ENCODE peak calls at places on chromosomes 3 and 15, in seven cellular contexts. One of them, this sample, is unnamed.

GRCh38 chr3:126307083-126307482 is 50.1 kb downstream of the KLF15 start:
- DNase-seq in K562: no peak
- DNase-seq in HepG2: no peak
- DNase-seq in GM12878: no peak
- DNase-seq in HCT116: no peak
- DNase-seq in SK-N-SH: no peak
- DNase-seq in H1: no peak
- DNase-seq in this sample: no peak

GRCh38 chr3:55416381-55416821 is 70.7 kb downstream of the WNT5A start:
- DNase-seq in GM12878: no peak
- DNase-seq in H1: no peak
- DNase-seq in HCT116: no peak
- DNase-seq in SK-N-SH: peak; percentile 4
- DNase-seq in K562: no peak
- DNase-seq in HepG2: no peak
- DNase-seq in this sample: no peak

GRCh38 chr3:13401149-13401548 is 19.0 kb downstream of the NUP210 start:
- DNase-seq in HepG2: no peak
- DNase-seq in K562: no peak
- DNase-seq in SK-N-SH: no peak
- DNase-seq in GM12878: no peak
- DNase-seq in HCT116: no peak
- DNase-seq in H1: no peak
- DNase-seq in this sample: no peak

GRCh38 chr3:21665444-21665843 is 85.6 kb downstream of the ZNF385D start:
- DNase-seq in HCT116: no peak
- DNase-seq in GM12878: no peak
- DNase-seq in SK-N-SH: no peak
- DNase-seq in HepG2: no peak
- DNase-seq in K562: no peak
- DNase-seq in H1: no peak
- DNase-seq in this sample: no peak

GRCh38 chr15:95495033-95495541 is 835.4 kb upstream of the NR2F2 start:
- DNase-seq in H1: no peak
- DNase-seq in SK-N-SH: no peak
- DNase-seq in HCT116: no peak
- DNase-seq in HepG2: no peak
- DNase-seq in K562: no peak
- DNase-seq in GM12878: no peak
- DNase-seq in this sample: no peak

GRCh38 chr3:16182183-16182582 is 7.7 kb downstream of the GALNT15 start:
- DNase-seq in HCT116: no peak
- DNase-seq in SK-N-SH: no peak
- DNase-seq in K562: no peak
- DNase-seq in HepG2: no peak
- DNase-seq in H1: no peak
- DNase-seq in GM12878: no peak
- DNase-seq in this sample: no peak

GRCh38 chr3:17830786-17831185 is 88.4 kb upstream of the TBC1D5 start:
- DNase-seq in GM12878: no peak
- DNase-seq in K562: no peak
- DNase-seq in H1: no peak
- DNase-seq in SK-N-SH: no peak
- DNase-seq in HCT116: no peak
- DNase-seq in HepG2: no peak
- DNase-seq in this sample: no peak

GRCh38 chr3:31448882-31449243 is 83.9 kb upstream of the STT3B start:
- DNase-seq in HCT116: no peak
- DNase-seq in H1: no peak
- DNase-seq in HepG2: no peak
- DNase-seq in SK-N-SH: no peak
- DNase-seq in GM12878: no peak
- DNase-seq in K562: no peak
- DNase-seq in this sample: no peak

GRCh38 chr3:46463120-46463867 is 1.4 kb downstream of the LTF start:
- DNase-seq in SK-N-SH: no peak
- DNase-seq in HCT116: no peak
- DNase-seq in HepG2: no peak
- DNase-seq in H1: peak; percentile 43
- DNase-seq in GM12878: no peak
- DNase-seq in K562: no peak
- DNase-seq in this sample: no peak

GRCh38 chr15:66224946-66225345 is 28.6 kb downstream of the MEGF11 start:
- DNase-seq in SK-N-SH: no peak
- DNase-seq in HepG2: no peak
- DNase-seq in HCT116: no peak
- DNase-seq in H1: no peak
- DNase-seq in K562: no peak
- DNase-seq in GM12878: no peak
- DNase-seq in this sample: no peak

GRCh38 chr15:72758195-72758594 is 25.4 kb downstream of the ADPGK start:
- DNase-seq in H1: no peak
- DNase-seq in SK-N-SH: no peak
- DNase-seq in HepG2: no peak
- DNase-seq in HCT116: no peak
- DNase-seq in GM12878: no peak
- DNase-seq in K562: no peak
- DNase-seq in this sample: no peak

GRCh38 chr15:72013703-72014102 is 104.2 kb downstream of the MYO9A start:
- DNase-seq in HepG2: no peak
- DNase-seq in K562: no peak
- DNase-seq in H1: no peak
- DNase-seq in GM12878: no peak
- DNase-seq in SK-N-SH: no peak
- DNase-seq in HCT116: no peak
- DNase-seq in this sample: no peak

GRCh38 chr15:36798789-36799188 is 219.4 kb downstream of the CDIN1 start:
- DNase-seq in HepG2: no peak
- DNase-seq in GM12878: no peak
- DNase-seq in SK-N-SH: no peak
- DNase-seq in H1: no peak
- DNase-seq in HCT116: no peak
- DNase-seq in K562: no peak
- DNase-seq in this sample: no peak

GRCh38 chr3:141710888-141711616 is 27.0 kb upstream of the RNF7 start:
- DNase-seq in HepG2: no peak
- DNase-seq in SK-N-SH: no peak
- DNase-seq in GM12878: no peak
- DNase-seq in H1: no peak
- DNase-seq in K562: no peak
- DNase-seq in HCT116: no peak
- DNase-seq in this sample: no peak

GRCh38 chr15:31598620-31599019 is 272.0 kb downstream of the KLF13 start:
- DNase-seq in GM12878: no peak
- DNase-seq in HepG2: peak; percentile 14
- DNase-seq in SK-N-SH: no peak
- DNase-seq in K562: no peak
- DNase-seq in HCT116: no peak
- DNase-seq in H1: peak; percentile 67
- DNase-seq in this sample: no peak

GRCh38 chr3:181210275-181210674 is 220.7 kb upstream of the DNAJC19 start:
- DNase-seq in H1: no peak
- DNase-seq in HCT116: peak; percentile 12
- DNase-seq in SK-N-SH: peak; percentile 8
- DNase-seq in GM12878: no peak
- DNase-seq in HepG2: peak; percentile 4
- DNase-seq in K562: no peak
- DNase-seq in this sample: no peak

GRCh38 chr3:60651799-60652198 is 599.5 kb downstream of the FHIT start:
- DNase-seq in H1: no peak
- DNase-seq in SK-N-SH: no peak
- DNase-seq in GM12878: peak; percentile 8
- DNase-seq in HCT116: no peak
- DNase-seq in HepG2: no peak
- DNase-seq in K562: no peak
- DNase-seq in this sample: no peak

GRCh38 chr3:55485208-55485791 is 1.8 kb downstream of the WNT5A start:
- DNase-seq in H1: peak; percentile 89
- DNase-seq in SK-N-SH: peak; percentile 92
- DNase-seq in HCT116: no peak
- DNase-seq in HepG2: peak; percentile 24
- DNase-seq in K562: peak; percentile 65
- DNase-seq in GM12878: peak; percentile 32
- DNase-seq in this sample: no peak

GRCh38 chr15:51380999-51381806 is 39.7 kb downstream of the GLDN start:
- DNase-seq in K562: peak; percentile 85
- DNase-seq in H1: peak; percentile 61
- DNase-seq in HepG2: peak; percentile 77
- DNase-seq in SK-N-SH: peak; percentile 78
- DNase-seq in HCT116: peak; percentile 61
- DNase-seq in GM12878: peak; percentile 34
- DNase-seq in this sample: peak; percentile 71

GRCh38 chr3:153528473-153528872 is 366.4 kb downstream of the RAP2B start:
- DNase-seq in HepG2: no peak
- DNase-seq in SK-N-SH: no peak
- DNase-seq in H1: no peak
- DNase-seq in HCT116: no peak
- DNase-seq in K562: no peak
- DNase-seq in GM12878: no peak
- DNase-seq in this sample: no peak

GRCh38 chr3:78919021-78919755 is 848.6 kb downstream of the ROBO1 start:
- DNase-seq in K562: no peak
- DNase-seq in GM12878: peak; percentile 71
- DNase-seq in HepG2: peak; percentile 73
- DNase-seq in SK-N-SH: no peak
- DNase-seq in HCT116: no peak
- DNase-seq in H1: no peak
- DNase-seq in this sample: no peak

GRCh38 chr3:62252614-62253147 is 120.7 kb downstream of the FEZF2 start:
- DNase-seq in GM12878: no peak
- DNase-seq in SK-N-SH: no peak
- DNase-seq in HCT116: no peak
- DNase-seq in HepG2: no peak
- DNase-seq in H1: no peak
- DNase-seq in K562: no peak
- DNase-seq in this sample: no peak

GRCh38 chr3:89690649-89691048 is 583.2 kb downstream of the EPHA3 start:
- DNase-seq in HepG2: no peak
- DNase-seq in SK-N-SH: no peak
- DNase-seq in H1: no peak
- DNase-seq in GM12878: no peak
- DNase-seq in HCT116: no peak
- DNase-seq in K562: no peak
- DNase-seq in this sample: no peak

GRCh38 chr3:183825380-183826161 is at the start of gene MAP6D1:
- DNase-seq in HCT116: peak; percentile 22
- DNase-seq in K562: no peak
- DNase-seq in HepG2: no peak
- DNase-seq in GM12878: no peak
- DNase-seq in SK-N-SH: peak; percentile 96
- DNase-seq in H1: peak; percentile 85
- DNase-seq in this sample: no peak
- TF ChIP-seq CTCF in HCT116: peak; percentile 58
- TF ChIP-seq CTCF in K562: no peak
- TF ChIP-seq CTCF in HepG2: no peak
- TF ChIP-seq CTCF in GM12878: peak; percentile 41
- TF ChIP-seq CTCF in SK-N-SH: peak; percentile 46
- TF ChIP-seq CTCF in H1: no peak
- TF ChIP-seq CTCF in this sample: peak; percentile 85

GRCh38 chr15:39255760-39256159 is 325.1 kb upstream of the THBS1 start:
- DNase-seq in SK-N-SH: no peak
- DNase-seq in HCT116: no peak
- DNase-seq in GM12878: no peak
- DNase-seq in H1: no peak
- DNase-seq in K562: no peak
- DNase-seq in HepG2: no peak
- DNase-seq in this sample: no peak
- TF ChIP-seq SIN3A in SK-N-SH: no peak
- TF ChIP-seq SIN3A in HCT116: no peak
- TF ChIP-seq SIN3A in GM12878: no peak
- TF ChIP-seq SIN3A in H1: no peak
- TF ChIP-seq SIN3A in K562: no peak
- TF ChIP-seq SIN3A in HepG2: no peak
- TF ChIP-seq SIN3A in this sample: no peak

DNA sequence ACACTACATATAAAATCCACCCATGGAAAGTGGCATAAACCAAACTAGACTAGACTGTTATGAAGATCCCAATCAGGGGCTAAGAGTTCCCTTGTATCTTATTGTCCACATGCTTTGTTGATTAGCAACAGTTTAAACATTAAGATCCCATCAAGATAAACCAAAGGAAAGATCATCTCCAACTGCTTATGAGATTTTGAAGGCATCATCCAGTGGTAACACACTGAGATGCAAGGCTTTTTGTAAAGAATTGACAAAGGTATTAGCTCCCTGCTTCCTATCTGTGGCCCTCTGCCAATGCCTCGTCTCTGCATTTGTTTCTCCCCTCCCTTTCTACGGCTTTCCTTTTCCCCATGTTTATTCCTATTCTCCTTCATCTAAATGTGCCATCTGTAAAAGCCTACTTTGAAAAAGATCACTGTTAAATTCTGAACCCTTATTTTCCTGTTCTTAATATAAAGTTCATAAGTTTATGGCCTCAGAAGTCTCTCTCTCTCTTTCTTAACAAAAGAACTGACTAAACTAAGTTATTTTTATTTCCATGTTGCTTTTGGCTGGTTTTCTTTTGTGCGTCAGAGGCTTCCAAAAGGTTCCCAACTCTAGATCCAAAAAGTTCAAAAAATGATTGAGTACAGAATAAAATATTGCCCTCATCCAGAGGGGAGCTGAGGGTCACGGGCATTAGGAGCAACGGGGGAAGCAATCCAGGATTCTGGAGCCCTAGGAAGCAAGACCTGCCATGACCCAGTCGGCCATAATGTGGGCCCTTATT is 5.5 kb downstream of the PLD1 start:
- DNase-seq in HepG2: no peak
- DNase-seq in GM12878: no peak
- DNase-seq in SK-N-SH: no peak
- DNase-seq in HCT116: no peak
- DNase-seq in K562: no peak
- DNase-seq in H1: no peak
- DNase-seq in this sample: no peak
- H3K4me1 ChIP-seq in HepG2: peaks cover 78% of the 10 kb centered on the region
- H3K4me1 ChIP-seq in GM12878: peaks cover 8% of the 10 kb centered on the region
- H3K4me1 ChIP-seq in SK-N-SH: peaks cover 4% of the 10 kb centered on the region
- H3K4me1 ChIP-seq in HCT116: peaks cover 42% of the 10 kb centered on the region
- H3K4me1 ChIP-seq in K562: peaks cover 24% of the 10 kb centered on the region
- H3K4me1 ChIP-seq in H1: no peaks in the 10 kb centered on the region
- H3K4me1 ChIP-seq in this sample: peaks cover 68% of the 10 kb centered on the region

GRCh38 chr3:69102384-69102783 is 17.6 kb downstream of the ARL6IP5 start:
- DNase-seq in HepG2: no peak
- DNase-seq in K562: no peak
- DNase-seq in H1: no peak
- DNase-seq in GM12878: no peak
- DNase-seq in SK-N-SH: no peak
- DNase-seq in HCT116: no peak
- DNase-seq in this sample: no peak

GRCh38 chr3:69104585-69104984 is 17.8 kb downstream of the LMOD3 start:
- DNase-seq in HCT116: no peak
- DNase-seq in K562: no peak
- DNase-seq in HepG2: no peak
- DNase-seq in SK-N-SH: no peak
- DNase-seq in H1: no peak
- DNase-seq in GM12878: no peak
- DNase-seq in this sample: no peak

GRCh38 chr3:69099576-69099975 is 14.8 kb downstream of the ARL6IP5 start:
- DNase-seq in H1: no peak
- DNase-seq in HCT116: no peak
- DNase-seq in K562: no peak
- DNase-seq in SK-N-SH: no peak
- DNase-seq in HepG2: no peak
- DNase-seq in GM12878: no peak
- DNase-seq in this sample: no peak

GRCh38 chr3:69105320-69105719 is 17.1 kb downstream of the LMOD3 start:
- DNase-seq in K562: no peak
- DNase-seq in GM12878: no peak
- DNase-seq in H1: no peak
- DNase-seq in HCT116: no peak
- DNase-seq in HepG2: no peak
- DNase-seq in SK-N-SH: no peak
- DNase-seq in this sample: no peak

GRCh38 chr3:69103123-69103522 is 18.4 kb downstream of the ARL6IP5 start:
- DNase-seq in K562: no peak
- DNase-seq in SK-N-SH: no peak
- DNase-seq in HCT116: no peak
- DNase-seq in GM12878: no peak
- DNase-seq in HepG2: no peak
- DNase-seq in H1: no peak
- DNase-seq in this sample: no peak
- TF ChIP-seq CTCF in K562: no peak
- TF ChIP-seq CTCF in SK-N-SH: no peak
- TF ChIP-seq CTCF in HCT116: no peak
- TF ChIP-seq CTCF in GM12878: no peak
- TF ChIP-seq CTCF in HepG2: no peak
- TF ChIP-seq CTCF in H1: no peak
- TF ChIP-seq CTCF in this sample: no peak

This sample was measured in Panc1.